ENCODE peak calls at places on chromosome 12, in eight cellular contexts. X, G, Z, N, W, T, P and F are unnamed samples.

GRCh38 chr12:132469423-132469822 is 20.5 kb upstream of the FBRSL1 start:
- DNase-seq in N (no peak), G (no peak), P (no peak), X (no peak), W (no peak), Z (no peak), T (no peak), F (no peak)

GRCh38 chr12:27190761-27191160 is 53.3 kb upstream of the STK38L start:
- DNase-seq in Z (no peak), P (no peak), G (no peak), W (no peak), X (no peak), N (no peak), T (no peak), F (no peak)

GRCh38 chr12:13411287-13411686 is 214.8 kb downstream of the EMP1 start:
- DNase-seq in X (no peak), P (no peak), N (no peak), T (no peak), W (no peak), G (no peak), Z (no peak), F (no peak)

GRCh38 chr12:120100630-120101029 is 15.9 kb downstream of the RAB35 start:
- DNase-seq in Z (no peak), G (peak), P (no peak), T (no peak), N (no peak), X (peak), W (peak), F (peak)

GRCh38 chr12:78241472-78241871 is 410.8 kb downstream of the NAV3 start:
- DNase-seq in N (no peak), G (no peak), W (no peak), Z (no peak), X (no peak), P (no peak), T (no peak), F (no peak)

GRCh38 chr12:115443351-115443938 is 759.5 kb upstream of the TBX3 start:
- DNase-seq in N (no peak), W (no peak), T (no peak), Z (no peak), G (no peak), X (no peak), P (no peak), F (no peak)

GRCh38 chr12:5556033-5556614 is 124.2 kb downstream of the NTF3 start:
- DNase-seq in Z (no peak), P (peak), N (no peak), T (no peak), X (no peak), G (peak), W (no peak), F (no peak)

GRCh38 chr12:52669426-52669825 is 10.8 kb downstream of the KRT1 start:
- DNase-seq in P (no peak), X (no peak), T (no peak), W (no peak), Z (no peak), G (no peak), N (no peak), F (no peak)

GRCh38 chr12:53560386-53560785 is 53.1 kb upstream of the NPFF start:
- DNase-seq in P (no peak), G (no peak), N (no peak), Z (no peak), X (no peak), T (no peak), W (no peak), F (no peak)

GRCh38 chr12:116508145-116509121 is 50.7 kb upstream of the MAP1LC3B2 start:
- DNase-seq in T (no peak), G (peak), X (peak), W (peak), P (no peak), N (no peak), Z (peak), F (peak)

GRCh38 chr12:81859521-81859920 is 100.4 kb upstream of the PPFIA2 start:
- DNase-seq in T (no peak), X (no peak), G (no peak), P (no peak), N (no peak), W (no peak), Z (no peak), F (no peak)

GRCh38 chr12:81866081-81866480 is 106.9 kb upstream of the PPFIA2 start:
- DNase-seq in T (no peak), P (no peak), W (no peak), N (no peak), G (no peak), Z (no peak), X (no peak), F (no peak)

DNA sequence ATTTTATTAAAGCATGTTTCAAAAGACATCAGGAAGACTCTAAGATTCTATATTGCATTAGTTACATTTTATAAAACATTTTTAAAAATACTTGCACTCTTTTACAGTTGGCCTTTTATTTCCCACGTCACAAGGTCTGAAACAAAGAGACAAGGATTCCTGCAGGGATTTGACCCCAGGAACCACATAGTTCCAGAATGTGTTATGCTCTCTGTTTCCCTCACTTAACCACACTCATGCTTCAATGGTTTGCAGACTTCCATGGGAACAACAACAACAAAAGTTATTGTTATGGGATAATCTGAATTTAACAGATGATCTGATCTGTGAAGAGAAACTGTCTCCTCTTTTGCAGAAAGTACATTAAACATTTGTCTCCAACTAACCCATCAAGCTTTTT is 104.3 kb upstream of the PPFIA2 start:
- DNase-seq in G (no peak), N (no peak), T (no peak), X (no peak), Z (peak), W (no peak), P (no peak), F (no peak)
- H3K27ac ChIP-seq in G (no peak), N (no peak), T (no peak), X (no peak), Z (no peak), W (no peak), P (no peak), F (no peak)

DNA sequence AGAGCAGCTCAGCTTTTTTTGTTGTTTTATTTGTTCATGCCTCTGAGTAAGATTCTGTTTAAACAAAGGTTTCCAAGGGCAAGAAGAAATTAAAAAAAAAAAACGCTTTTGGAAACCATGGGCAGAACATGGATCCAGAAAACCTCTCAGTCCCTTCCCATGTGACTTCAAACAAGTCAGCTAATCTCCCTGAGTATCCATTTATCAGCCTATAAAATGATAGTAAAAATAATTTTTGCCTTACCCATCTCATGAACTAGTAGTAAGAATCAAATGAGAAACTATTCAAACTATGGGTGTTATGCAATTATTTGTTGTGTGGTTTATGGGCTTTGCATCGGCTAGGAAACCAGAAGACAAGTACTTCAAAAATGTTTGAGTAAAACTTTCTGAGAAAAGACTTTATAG is 27.6 kb downstream of the KITLG start:
- DNase-seq in X (no peak), P (no peak), T (no peak), N (no peak), G (no peak), Z (no peak), W (no peak), F (no peak)
- H3K27ac ChIP-seq in X (no peak), P (no peak), T (no peak), N (no peak), G (peak), Z (no peak), W (peak), F (no peak)

DNA sequence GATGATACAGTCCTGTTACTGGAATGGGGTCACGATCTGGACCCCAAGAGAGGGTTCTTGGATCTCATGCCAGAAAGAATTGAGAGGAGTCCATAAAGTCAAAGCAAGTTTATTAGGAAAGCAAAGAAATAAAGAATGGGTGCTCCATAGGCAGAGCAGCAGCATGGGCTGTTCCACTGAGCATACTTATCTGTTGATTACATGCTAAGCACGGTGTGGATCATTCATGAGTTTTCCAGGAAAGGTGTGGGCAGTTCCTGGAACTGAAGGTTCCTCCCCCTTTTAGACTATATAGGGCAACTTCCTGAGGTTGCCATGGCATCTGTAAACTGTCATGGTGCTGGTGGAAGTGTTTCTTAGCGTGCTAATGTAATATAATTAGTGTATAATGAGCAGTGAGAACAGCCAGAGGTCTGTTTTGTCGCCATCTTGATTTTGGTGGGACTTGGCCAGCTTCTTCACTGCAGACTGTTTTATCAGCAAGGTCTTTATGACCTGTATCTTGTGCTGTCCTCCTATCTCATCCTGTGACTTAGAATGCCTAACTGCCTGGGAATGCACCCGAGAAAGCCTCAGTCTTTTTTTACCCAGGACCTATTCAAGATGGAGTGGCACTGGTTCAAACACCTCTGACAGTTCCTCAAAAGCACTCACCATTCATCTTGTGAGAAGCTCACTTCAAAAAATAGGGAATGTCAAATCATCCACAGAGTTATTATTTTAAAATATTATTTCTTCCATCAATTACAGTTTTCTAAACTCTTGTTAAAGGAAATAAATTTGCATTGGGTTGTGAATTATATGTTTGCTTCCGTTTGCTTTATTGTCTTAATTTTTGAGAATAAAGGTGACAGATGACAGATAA is 1358.8 kb upstream of the TMEM132C start:
- DNase-seq in T (no peak), X (no peak), P (no peak), N (no peak), Z (no peak), G (no peak), W (no peak), F (no peak)
- H3K27ac ChIP-seq in T (no peak), X (no peak), P (no peak), N (peak), Z (no peak), G (no peak), W (no peak), F (no peak)

GRCh38 chr12:57498571-57498970 is 10.7 kb downstream of the MARS1 start:
- DNase-seq in N (no peak), G (no peak), T (no peak), P (no peak), X (no peak), Z (no peak), W (no peak), F (no peak)

GRCh38 chr12:57497223-57498142 is 9.6 kb downstream of the MARS1 start:
- DNase-seq in W (no peak), Z (no peak), T (no peak), G (no peak), P (no peak), N (no peak), X (no peak), F (no peak)

GRCh38 chr12:57498143-57498524 is 10.3 kb downstream of the MARS1 start:
- DNase-seq in Z (no peak), X (no peak), P (no peak), T (no peak), G (no peak), W (no peak), N (no peak), F (no peak)

GRCh38 chr12:57500213-57500612 is 12.3 kb downstream of the MARS1 start:
- DNase-seq in G (no peak), T (no peak), N (no peak), Z (no peak), P (no peak), W (no peak), X (no peak), F (no peak)

DNA sequence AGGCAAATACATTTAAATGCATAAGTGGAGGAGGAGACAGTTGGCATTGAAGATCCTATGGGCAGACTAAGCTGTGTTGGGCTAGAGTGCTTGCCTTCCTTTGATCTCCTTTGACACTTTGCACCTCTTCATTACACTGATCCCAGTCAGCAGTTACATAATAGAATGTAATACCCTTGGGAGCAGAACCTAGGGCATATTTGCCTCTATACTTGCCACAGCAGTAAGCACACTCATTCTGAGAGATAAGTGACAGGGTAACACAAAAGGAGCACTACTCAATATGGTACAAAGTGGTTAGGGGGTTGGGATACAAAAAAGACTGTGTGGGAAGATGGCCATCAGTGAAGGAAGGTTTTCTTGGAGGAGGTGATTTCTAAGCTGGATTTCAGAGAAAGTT is 9.0 kb downstream of the MARS1 start:
- DNase-seq in W (no peak), P (no peak), X (no peak), N (no peak), G (no peak), T (no peak), Z (no peak), F (no peak)
- H3K27ac ChIP-seq in W (no peak), P (no peak), X (no peak), N (no peak), G (no peak), T (no peak), Z (no peak), F (no peak)

DNA sequence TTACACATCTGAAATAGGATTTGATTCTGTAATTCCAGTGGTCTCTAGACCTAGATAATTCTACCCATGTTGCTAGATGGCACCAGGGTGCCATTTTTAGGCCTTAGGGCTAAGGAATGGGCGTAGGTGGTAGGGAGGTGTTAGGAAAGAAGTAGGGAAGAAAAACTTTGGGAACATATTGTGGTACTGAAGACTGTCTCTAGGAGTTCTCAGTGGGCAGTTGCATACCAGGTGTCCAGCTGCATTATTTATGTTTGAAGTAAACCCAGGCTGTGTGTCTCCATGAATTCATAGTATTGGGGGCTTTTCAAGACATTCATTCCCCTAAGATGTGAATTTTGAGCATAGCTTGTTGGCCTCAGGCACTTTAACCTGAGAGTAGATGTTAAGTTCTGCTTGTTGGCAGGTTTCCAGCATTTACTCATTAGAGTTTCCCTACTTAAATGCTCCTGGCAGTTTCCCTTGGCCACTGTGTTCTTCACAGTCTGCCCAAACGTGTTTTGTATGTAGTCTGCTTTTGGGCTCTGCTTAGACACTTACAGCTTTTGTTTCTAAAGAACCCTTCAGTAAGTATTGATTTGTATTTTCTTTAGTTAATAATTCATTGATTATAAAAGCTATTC is 31.5 kb upstream of the CCT2 start:
- DNase-seq in X (no peak), Z (no peak), P (no peak), N (no peak), G (peak), W (no peak), T (no peak), F (no peak)
- H3K27ac ChIP-seq in X (no peak), Z (no peak), P (no peak), N (no peak), G (peak), W (peak), T (no peak), F (no peak)

DNA sequence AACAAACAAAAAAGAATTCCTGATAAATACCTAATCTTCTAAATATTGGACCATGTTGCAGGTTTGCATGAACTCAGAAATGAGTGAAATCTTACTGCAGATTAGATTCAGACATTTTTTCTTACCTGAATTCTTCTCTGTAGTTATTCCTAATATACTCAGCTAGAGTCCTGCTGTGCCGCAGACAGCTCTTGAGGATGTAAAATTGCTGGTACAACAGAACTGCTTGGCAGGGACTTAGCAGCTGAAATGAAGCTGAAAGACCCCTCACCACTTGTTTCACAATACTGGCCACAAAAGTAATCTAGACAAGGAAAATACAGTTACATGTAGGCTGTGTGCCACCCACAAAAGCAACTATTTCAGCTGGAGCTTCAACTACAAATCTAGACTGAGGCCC is 48.3 kb upstream of the KICS2 start:
- DNase-seq in G (no peak), W (no peak), P (no peak), N (no peak), X (no peak), Z (no peak), T (no peak), F (no peak)
- H3K27ac ChIP-seq in G (no peak), W (no peak), P (no peak), N (no peak), X (no peak), Z (no peak), T (no peak), F (no peak)

DNA sequence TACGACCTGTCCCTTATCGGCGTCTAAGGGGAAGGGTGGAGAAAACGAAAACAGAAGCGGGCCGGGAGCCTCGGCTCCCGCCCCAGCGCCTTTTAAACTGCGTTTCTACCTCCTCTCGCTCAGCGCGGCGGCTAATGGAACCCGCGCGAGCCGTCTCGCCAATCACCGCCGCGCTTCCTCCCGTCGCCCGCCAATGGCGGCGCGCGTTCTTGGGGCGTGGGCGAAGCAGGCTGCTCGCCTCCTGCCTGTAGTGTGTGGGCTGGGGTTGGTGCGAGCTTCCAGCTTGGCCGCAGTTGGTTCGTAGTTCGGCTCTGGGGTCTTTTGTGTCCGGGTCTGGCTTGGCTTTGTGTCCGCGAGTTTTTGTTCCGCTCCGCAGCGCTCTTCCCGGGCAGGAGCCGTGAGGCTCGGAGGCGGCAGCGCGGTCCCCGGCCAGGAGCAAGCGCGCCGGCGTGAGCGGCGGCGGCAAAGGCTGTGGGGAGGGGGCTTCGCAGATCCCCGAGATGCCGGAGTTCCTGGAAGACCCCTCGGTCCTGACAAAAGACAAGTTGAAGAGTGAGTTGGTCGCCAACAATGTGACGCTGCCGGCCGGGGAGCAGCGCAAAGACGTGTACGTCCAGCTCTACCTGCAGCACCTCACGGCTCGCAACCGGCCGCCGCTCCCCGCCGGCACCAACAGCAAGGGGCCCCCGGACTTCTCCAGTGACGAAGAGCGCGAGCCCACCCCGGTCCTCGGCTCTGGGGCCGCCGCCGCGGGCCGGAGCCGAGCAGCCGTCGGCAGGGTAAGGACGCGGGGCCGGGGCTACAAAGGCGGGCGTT is at the start of gene TMPO:
- DNase-seq in T (peak), Z (peak), P (peak), G (peak), W (peak), N (peak), X (peak), F (peak)
- H3K27ac ChIP-seq in T (peak), Z (peak), P (peak), G (peak), W (peak), N (peak), X (peak), F (peak)

DNA sequence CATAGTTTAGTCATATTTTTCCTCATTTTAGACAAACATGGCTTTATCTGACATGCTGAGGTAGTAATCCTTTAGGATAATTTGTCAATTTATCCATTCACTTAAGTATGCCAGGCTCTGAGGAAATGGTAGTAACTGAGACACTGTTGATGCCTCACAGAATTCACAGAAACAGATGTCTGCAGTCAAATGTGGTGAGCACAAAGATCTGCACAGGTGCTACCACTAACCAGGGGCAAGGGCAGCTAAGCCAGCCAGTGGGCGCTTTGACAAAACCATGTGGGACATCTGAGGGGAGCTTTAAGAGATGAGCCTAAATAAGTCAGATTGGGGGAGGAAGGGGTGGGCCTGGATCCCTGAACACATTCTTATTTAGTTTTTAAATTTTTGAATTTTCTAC is 37.8 kb downstream of the GRIP1 start:
- DNase-seq in W (no peak), T (no peak), G (no peak), P (no peak), Z (no peak), X (no peak), N (no peak), F (no peak)
- H3K27ac ChIP-seq in W (no peak), T (no peak), G (no peak), P (no peak), Z (no peak), X (no peak), N (no peak), F (no peak)